ENCODE peak calls at places on chromosomes 1 and 21, in nine cellular contexts. R is GM12892; L is stimulated activated CD4-positive, alpha-beta T cell treated with anti-CD3 and anti-CD28 coated beads, Interleukin-1b, Interleukin-23, amount 100 ng/mL, for 24 hours; X is AG04449; V is CD4-positive, alpha-beta T cell; S is GM12878; G is activated CD4-positive, alpha-beta T cell treated with anti-CD3 and anti-CD28 coated beads for 4 hours; M is aorta; U is GM20000. O is an unnamed sample.

GRCh38 chr21:41196990-41197389 is 29.0 kb downstream of the BACE2 start:
- DNase-seq in R (no peak), L (no peak), X (no peak), V (no peak), S (no peak), G (no peak), M (no peak), U (no peak), O (no peak)

GRCh38 chr1:209780276-209780675 is 4.1 kb downstream of the C1orf74 start:
- DNase-seq in R (no peak), L (no peak), X (no peak), V (no peak), S (no peak), G (no peak), M (no peak), U (no peak), O (no peak)

GRCh38 chr1:8875216-8875861 is 3.1 kb downstream of the ENO1 start:
- DNase-seq in R (no peak), L (no peak), X (no peak), V (no peak), S (no peak), G (no peak), M (peak; percentile 40), U (no peak), O (no peak)

GRCh38 chr1:59522925-59523505 is 226.1 kb downstream of the FGGY start:
- DNase-seq in R (no peak), L (no peak), X (no peak), V (no peak), S (no peak), G (no peak), M (no peak), U (no peak), O (no peak)

GRCh38 chr1:232688398-232688797 is 58.5 kb upstream of the SIPA1L2 start:
- DNase-seq in R (no peak), L (no peak), X (no peak), V (no peak), S (no peak), G (no peak), M (no peak), U (no peak), O (no peak)

GRCh38 chr1:164504699-164505098 is 54.3 kb upstream of the PBX1 start:
- DNase-seq in R (no peak), L (no peak), X (no peak), V (no peak), S (no peak), G (no peak), M (no peak), U (no peak), O (no peak)

GRCh38 chr1:179575497-179576314 is at the start of gene NPHS2:
- DNase-seq in R (no peak), L (no peak), X (no peak), V (no peak), S (no peak), G (no peak), M (no peak), U (no peak), O (no peak)

GRCh38 chr1:17984510-17985085 is 123.0 kb upstream of the IGSF21 start:
- DNase-seq in R (no peak), L (no peak), X (no peak), V (no peak), S (no peak), G (peak; percentile 4), M (no peak), U (peak; percentile 23), O (no peak)

GRCh38 chr1:235023197-235024044 is 105.2 kb downstream of the TOMM20 start:
- DNase-seq in R (no peak), L (no peak), X (no peak), V (no peak), S (peak; percentile 81), G (no peak), M (no peak), U (peak; percentile 52), O (no peak)

GRCh38 chr21:33680870-33681269 is 38.6 kb downstream of the ITSN1 start:
- DNase-seq in R (no peak), L (no peak), X (no peak), V (no peak), S (no peak), G (no peak), M (no peak), U (no peak), O (no peak)

GRCh38 chr1:944341-945325 is 14.4 kb downstream of the NOC2L start:
- DNase-seq in R (no peak), L (no peak), X (no peak), V (no peak), S (no peak), G (no peak), M (no peak), U (no peak), O (no peak)

GRCh38 chr1:25784575-25785051 is 15.4 kb upstream of the SELENON start:
- DNase-seq in R (no peak), L (no peak), X (no peak), V (no peak), S (no peak), G (no peak), M (no peak), U (no peak), O (no peak)

GRCh38 chr1:203743101-203743501 is 21.9 kb upstream of the LAX1 start:
- DNase-seq in R (no peak), L (no peak), X (no peak), V (no peak), S (no peak), G (no peak), M (no peak), U (no peak), O (no peak)

GRCh38 chr1:117758444-117759316 is 152.8 kb downstream of the TENT5C start:
- DNase-seq in R (peak; percentile 33), L (peak; percentile 38), X (no peak), V (peak; percentile 56), S (peak; percentile 11), G (peak; percentile 65), M (peak; percentile 83), U (peak; percentile 70), O (peak; percentile 58)

GRCh38 chr1:208997726-208998312 is 585.7 kb upstream of the CAMK1G start:
- DNase-seq in R (no peak), L (no peak), X (no peak), V (no peak), S (no peak), G (no peak), M (no peak), U (no peak), O (no peak)

GRCh38 chr1:247112479-247112781 is 8.3 kb upstream of the ZNF669 start:
- DNase-seq in R (no peak), L (no peak), X (no peak), V (no peak), S (no peak), G (no peak), M (no peak), U (no peak), O (no peak)

GRCh38 chr1:1975535-1975934 is 28.1 kb downstream of the CFAP74 start:
- DNase-seq in R (no peak), L (no peak), X (no peak), V (no peak), S (no peak), G (no peak), M (no peak), U (no peak), O (no peak)

GRCh38 chr1:52238887-52239707 is 97.2 kb downstream of the ZFYVE9 start:
- DNase-seq in R (no peak), L (no peak), X (no peak), V (no peak), S (no peak), G (no peak), M (no peak), U (peak; percentile 21), O (no peak)

GRCh38 chr1:119462964-119463363 is 44.0 kb upstream of the HSD3B1 start:
- DNase-seq in R (no peak), L (no peak), X (no peak), V (no peak), S (no peak), G (no peak), M (no peak), U (no peak), O (no peak)

GRCh38 chr21:27570306-27570868 is 603.5 kb upstream of the ADAMTS5 start:
- DNase-seq in R (no peak), L (no peak), X (peak; percentile 92), V (no peak), S (no peak), G (no peak), M (peak; percentile 79), U (no peak), O (peak; percentile 45)

GRCh38 chr1:174982971-174983689 is 16.6 kb upstream of the CACYBP start:
- DNase-seq in R (no peak), L (no peak), X (no peak), V (no peak), S (no peak), G (peak; percentile 61), M (no peak), U (no peak), O (no peak)

GRCh38 chr1:1093610-1093943 is 19.5 kb upstream of the RNF223 start:
- DNase-seq in R (no peak), L (no peak), X (no peak), V (no peak), S (no peak), G (no peak), M (no peak), U (no peak), O (peak; percentile 33)

GRCh38 chr1:74596770-74597169 is 76.8 kb downstream of the ERICH3 start:
- DNase-seq in R (no peak), L (no peak), X (no peak), V (no peak), S (no peak), G (no peak), M (no peak), U (no peak), O (no peak)

GRCh38 chr1:68703921-68704354 is 207.1 kb upstream of the DEPDC1 start:
- DNase-seq in R (no peak), L (no peak), X (no peak), V (no peak), S (no peak), G (no peak), M (no peak), U (no peak), O (no peak)

GRCh38 chr1:85240174-85240601 is 19.3 kb downstream of the C1orf52 start:
- DNase-seq in R (no peak), L (no peak), X (no peak), V (no peak), S (no peak), G (no peak), M (no peak), U (peak; percentile 41), O (no peak)

GRCh38 chr21:43333301-43334062 is 93.4 kb downstream of the SIK1 start:
- DNase-seq in R (no peak), L (no peak), X (peak; percentile 79), V (no peak), S (no peak), G (no peak), M (no peak), U (no peak), O (peak; percentile 79)

GRCh38 chr1:175174273-175174672 is 18.3 kb downstream of the KIAA0040 start:
- DNase-seq in R (no peak), L (no peak), X (no peak), V (no peak), S (no peak), G (no peak), M (no peak), U (no peak), O (no peak)

GRCh38 chr1:7879228-7879627 is 26.4 kb upstream of the UTS2 start:
- DNase-seq in R (no peak), L (no peak), X (no peak), V (no peak), S (no peak), G (no peak), M (no peak), U (no peak), O (no peak)

GRCh38 chr1:117826551-117827078 is 102.8 kb downstream of the GDAP2 start:
- DNase-seq in R (no peak), L (no peak), X (peak; percentile 67), V (no peak), S (no peak), G (no peak), M (peak; percentile 74), U (no peak), O (no peak)

GRCh38 chr1:240947438-240948224 is 335.7 kb upstream of the GREM2 start:
- DNase-seq in R (no peak), L (no peak), X (no peak), V (no peak), S (no peak), G (no peak), M (no peak), U (no peak), O (no peak)

GRCh38 chr1:21904725-21905520 is 32.2 kb downstream of the HSPG2 start:
- DNase-seq in R (no peak), L (no peak), X (no peak), V (no peak), S (no peak), G (peak; percentile 35), M (peak; percentile 84), U (no peak), O (no peak)